ENCODE peak calls at places on chromosomes 2 and 18, in seven cellular contexts. T is T-helper 17 cell, M is lung, S is DMS 273 treated with DMSO at 0.1 percent for 48 hours, Q is GM04504, H is iris pigment epithelial cell, W is Daoy. X is an unnamed sample.

GRCh38 chr2:133377021-133377481 is 191.2 kb downstream of the NCKAP5 start:
- DNase-seq in T (no peak), M (no peak), S (no peak), Q (peak; percentile 12), H (peak; percentile 78), W (no peak), X (no peak)

GRCh38 chr18:50297621-50298442 is 10.3 kb upstream of the CXXC1 start:
- DNase-seq in T (peak; percentile 49), M (peak; percentile 75), S (peak; percentile 6), Q (peak; percentile 29), H (peak; percentile 82), W (peak; percentile 64), X (no peak)

GRCh38 chr2:48482313-48482712 is 47.6 kb upstream of the STON1 start:
- DNase-seq in T (no peak), M (no peak), S (peak; percentile 28), Q (peak; percentile 46), H (peak; percentile 85), W (no peak), X (peak; percentile 75)

GRCh38 chr2:164190700-164191099 is 430.6 kb downstream of the GRB14 start:
- DNase-seq in T (no peak), M (no peak), S (no peak), Q (no peak), H (no peak), W (no peak), X (no peak)

GRCh38 chr2:183868153-183868552 is 730.2 kb upstream of the ZNF804A start:
- DNase-seq in T (no peak), M (no peak), S (no peak), Q (no peak), H (peak; percentile 7), W (no peak), X (no peak)

GRCh38 chr2:46493971-46494250 is 14.5 kb downstream of the TMEM247 start:
- DNase-seq in T (no peak), M (no peak), S (no peak), Q (no peak), H (no peak), W (no peak), X (no peak)

GRCh38 chr2:232482301-232483238 is 5.1 kb downstream of the ECEL1 start:
- DNase-seq in T (no peak), M (no peak), S (no peak), Q (no peak), H (no peak), W (no peak), X (no peak)

GRCh38 chr18:56127322-56128099 is 510.9 kb downstream of the TXNL1 start:
- DNase-seq in T (no peak), M (no peak), S (no peak), Q (no peak), H (no peak), W (no peak), X (no peak)

GRCh38 chr2:47272905-47273758 is 118.0 kb upstream of the STPG4 start:
- DNase-seq in T (no peak), M (no peak), S (no peak), Q (no peak), H (no peak), W (no peak), X (no peak)

GRCh38 chr2:207133862-207134519 is 31.8 kb downstream of the KLF7 start:
- DNase-seq in T (no peak), M (peak; percentile 76), S (peak; percentile 90), Q (peak; percentile 61), H (peak; percentile 85), W (peak; percentile 93), X (peak; percentile 77)

GRCh38 chr2:127695491-127696472 is 5.5 kb upstream of the SFT2D3 start:
- DNase-seq in T (no peak), M (peak; percentile 59), S (no peak), Q (no peak), H (no peak), W (peak; percentile 70), X (no peak)